ENCODE peak calls at places on chromosomes 2 and 18, in ten cellular contexts. Q is uterus, U is IMR-90, P is heart right ventricle, D is sigmoid colon, C is right cardiac atrium, T is astrocyte, X is left ventricle myocardium inferior, S is endodermal cell, V is body of pancreas. J is an unnamed sample. For H3K9me3 and H3K27me3, the result is how much of the 10 kb centered on the place peaks cover.

GRCh38 chr18:49723648-49724180 is 89.6 kb downstream of the ACAA2 start:
- DNase-seq in X (no peak), P (no peak), Q (no peak), D (no peak), V (no peak), U (peak), T (peak), C (no peak), S (peak), J (no peak)

GRCh38 chr2:157439792-157440186 is 4.1 kb downstream of the CYTIP start:
- DNase-seq in D (no peak), P (no peak), C (no peak), V (no peak), T (no peak), U (no peak), S (no peak), Q (no peak), X (no peak), J (no peak)

GRCh38 chr2:86350751-86351150 is 13.3 kb upstream of the REEP1 start:
- DNase-seq in V (no peak), U (no peak), D (no peak), C (no peak), P (no peak), X (no peak), Q (no peak), T (no peak), S (no peak), J (no peak)

GRCh38 chr2:127901339-127902072 is 15.8 kb upstream of the AMMECR1L start:
- DNase-seq in X (peak), C (peak), P (peak), Q (no peak), D (peak), U (peak), S (no peak), V (peak), T (no peak), J (peak)

GRCh38 chr18:40868110-40868858 is 1086.8 kb upstream of the PIK3C3 start:
- DNase-seq in S (no peak), T (peak), P (no peak), D (no peak), U (peak), Q (no peak), V (no peak), C (no peak), X (no peak), J (no peak)

GRCh38 chr2:135863231-135863630 is 13.0 kb downstream of the MCM6 start:
- DNase-seq in C (no peak), Q (no peak), T (no peak), S (no peak), U (no peak), P (no peak), V (no peak), D (no peak), X (no peak), J (no peak)

GRCh38 chr2:7672027-7672684 is 754.9 kb downstream of the RNF144A start:
- DNase-seq in S (peak), V (peak), C (peak), P (no peak), D (no peak), Q (no peak), T (no peak), X (peak), U (peak), J (no peak)

GRCh38 chr2:175030380-175031271 is 25.4 kb upstream of the CHN1 start:
- DNase-seq in P (no peak), C (no peak), S (peak), D (no peak), U (peak), X (no peak), T (peak), Q (peak), V (peak), J (no peak)

GRCh38 chr2:65402780-65403528 is 29.4 kb downstream of the SPRED2 start:
- DNase-seq in V (no peak), Q (no peak), P (no peak), S (no peak), U (no peak), X (no peak), D (no peak), T (no peak), C (no peak), J (no peak)

GRCh38 chr2:148130571-148130970 is 109.7 kb downstream of the MBD5 start:
- DNase-seq in D (no peak), P (no peak), Q (no peak), V (no peak), X (no peak), S (no peak), T (peak), U (peak), C (no peak), J (no peak)

GRCh38 chr18:36211612-36212065 is 24.3 kb downstream of the MOCOS start:
- DNase-seq in P (no peak), Q (no peak), C (no peak), S (no peak), D (no peak), X (no peak), V (no peak), U (peak), T (no peak), J (no peak)

GRCh38 chr2:29033172-29033571 is 41.2 kb downstream of the PCARE start:
- DNase-seq in V (no peak), U (peak), Q (no peak), T (peak), C (no peak), S (peak), X (no peak), D (no peak), P (no peak), J (no peak)

GRCh38 chr2:50513724-50514123 is 518.2 kb downstream of the NRXN1 start:
- DNase-seq in D (no peak), V (no peak), X (no peak), T (no peak), S (no peak), P (no peak), C (no peak), Q (no peak), U (no peak), J (no peak)

GRCh38 chr2:132460781-132461180 is 44.2 kb downstream of the GPR39 start:
- DNase-seq in Q (no peak), U (no peak), T (peak), X (no peak), D (no peak), V (no peak), C (no peak), S (no peak), P (no peak), J (no peak)

GRCh38 chr2:132466428-132467028 is 49.9 kb downstream of the GPR39 start:
- DNase-seq in Q (no peak), C (no peak), V (no peak), D (no peak), X (no peak), T (no peak), P (no peak), U (no peak), S (no peak), J (no peak)

GRCh38 chr2:132465917-132466316 is 49.3 kb downstream of the GPR39 start:
- DNase-seq in X (no peak), P (no peak), Q (no peak), S (no peak), D (no peak), T (peak), V (no peak), C (no peak), U (peak), J (no peak)

GRCh38 chr2:132463719-132464118 is 47.1 kb downstream of the GPR39 start:
- DNase-seq in X (no peak), V (no peak), P (no peak), D (no peak), C (no peak), Q (no peak), S (no peak), U (no peak), T (no peak), J (no peak)

DNA sequence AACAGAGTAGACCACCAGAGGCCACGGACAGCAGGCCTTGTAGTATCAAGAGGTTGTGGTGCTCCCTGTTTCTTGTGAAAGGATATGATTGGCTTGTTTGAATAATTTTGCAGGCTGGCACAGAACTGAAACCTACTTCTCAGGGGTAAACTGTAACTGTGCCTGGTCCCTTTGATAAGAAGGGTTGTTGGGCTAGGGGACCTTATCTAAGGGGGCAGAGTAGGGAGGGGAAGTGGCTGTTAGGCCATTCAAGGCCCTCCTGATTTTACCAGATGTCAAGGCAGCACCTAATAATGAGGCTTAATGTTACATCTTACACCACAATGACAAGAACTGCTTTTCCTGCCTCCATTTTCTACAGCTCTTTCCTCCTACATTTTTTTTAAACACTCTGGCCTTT is 45.6 kb downstream of the GPR39 start:
- DNase-seq in P (no peak), D (no peak), V (no peak), C (no peak), U (no peak), Q (no peak), X (no peak), S (no peak), T (no peak), J (no peak)
- H3K9me3 ChIP-seq in P (under half), D (under half), V (under half), C (under half), U (under half), Q (under half), X (under half), S (under half), T (under half), J (under half)

GRCh38 chr2:235674116-235674515 is 180.3 kb downstream of the AGAP1 start:
- DNase-seq in V (no peak), S (no peak), C (no peak), P (no peak), X (no peak), T (no peak), D (peak), Q (no peak), U (no peak), J (no peak)

GRCh38 chr2:235674812-235675211 is 181.0 kb downstream of the AGAP1 start:
- DNase-seq in V (no peak), Q (no peak), D (no peak), T (no peak), S (no peak), X (no peak), U (no peak), C (no peak), P (no peak), J (no peak)

GRCh38 chr2:235670974-235671787 is 177.3 kb downstream of the AGAP1 start:
- DNase-seq in V (no peak), S (peak), U (no peak), P (no peak), T (no peak), C (peak), D (peak), Q (no peak), X (no peak), J (no peak)

GRCh38 chr2:235669983-235670962 is 176.4 kb downstream of the AGAP1 start:
- DNase-seq in V (peak), D (peak), S (peak), X (peak), U (peak), Q (peak), T (peak), P (peak), C (peak), J (peak)

GRCh38 chr2:235672720-235673119 is 178.9 kb downstream of the AGAP1 start:
- DNase-seq in D (no peak), Q (no peak), T (peak), U (no peak), P (no peak), S (no peak), C (no peak), V (no peak), X (no peak), J (no peak)
- H3K27me3 ChIP-seq in D (under half), Q (under half), T (under half), U (under half), P (under half), S (under half), C (under half), V (under half), X (under half), J (under half)

GRCh38 chr2:215363039-215363438 is 51.2 kb downstream of the ATIC start:
- DNase-seq in S (no peak), T (no peak), V (no peak), U (peak), P (no peak), X (no peak), Q (no peak), D (no peak), C (no peak), J (no peak)

GRCh38 chr2:215363461-215364156 is 51.8 kb downstream of the ATIC start:
- DNase-seq in U (peak), S (no peak), Q (no peak), X (no peak), C (no peak), T (no peak), V (no peak), D (no peak), P (no peak), J (no peak)

GRCh38 chr2:215361211-215361875 is 49.5 kb downstream of the ATIC start:
- DNase-seq in S (no peak), D (no peak), P (no peak), U (peak), T (no peak), C (no peak), Q (no peak), X (no peak), V (no peak), J (no peak)

GRCh38 chr2:215361876-215362561 is 50.2 kb downstream of the ATIC start:
- DNase-seq in X (no peak), P (no peak), V (no peak), C (no peak), D (no peak), T (no peak), U (peak), S (no peak), Q (no peak), J (no peak)

GRCh38 chr2:215362562-215362904 is 50.7 kb downstream of the ATIC start:
- DNase-seq in X (no peak), C (peak), V (no peak), T (no peak), U (peak), D (no peak), P (no peak), S (no peak), Q (no peak), J (no peak)
- H3K9me3 ChIP-seq in X (under half), C (under half), V (under half), T (under half), U (under half), D (under half), P (under half), S (under half), Q (under half), J (under half)

DNA sequence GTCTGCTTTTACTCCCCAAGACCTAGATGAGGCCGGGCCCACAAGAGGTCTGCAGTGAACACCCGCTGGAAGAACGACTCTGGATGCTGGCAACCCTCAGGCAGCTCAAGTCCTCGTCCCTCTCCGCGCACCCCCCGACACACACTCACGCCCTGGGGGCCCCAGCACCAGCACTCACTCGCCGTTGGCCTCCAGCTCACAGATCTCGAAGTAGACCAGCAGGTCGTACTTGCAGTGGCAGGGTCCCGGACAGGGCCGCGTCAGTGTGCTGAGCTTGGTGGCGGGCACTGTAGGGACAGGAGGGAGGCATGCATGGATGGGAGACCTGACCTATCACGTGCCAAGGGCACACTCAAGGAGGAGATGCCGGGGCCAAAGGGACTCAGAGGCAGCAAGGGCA is 49.4 kb downstream of the AQP12A start:
- DNase-seq in S (no peak), U (no peak), P (no peak), X (no peak), Q (no peak), T (no peak), D (no peak), V (no peak), C (no peak), J (no peak)
- H3K27me3 ChIP-seq in S (under half), U (half or more), P (under half), X (under half), Q (under half), T (under half), D (under half), V (under half), C (under half), J (under half)

GRCh38 chr2:19434413-19434812 is 76.0 kb upstream of the OSR1 start:
- DNase-seq in V (no peak), X (no peak), P (no peak), Q (no peak), S (no peak), T (no peak), U (no peak), D (no peak), C (no peak), J (no peak)

GRCh38 chr2:19439081-19439480 is 80.7 kb upstream of the OSR1 start:
- DNase-seq in S (no peak), U (no peak), Q (no peak), T (no peak), C (no peak), V (no peak), X (no peak), D (no peak), P (no peak), J (no peak)

GRCh38 chr2:19435815-19436214 is 77.4 kb upstream of the OSR1 start:
- DNase-seq in S (no peak), D (no peak), V (no peak), Q (no peak), T (no peak), X (no peak), C (no peak), U (no peak), P (no peak), J (no peak)
- H3K9me3 ChIP-seq in S (under half), D (under half), V (under half), Q (under half), T (under half), X (under half), C (under half), U (under half), P (under half), J (under half)

GRCh38 chr2:134728163-134728562 is 9.4 kb upstream of the TMEM163 start:
- DNase-seq in S (no peak), C (no peak), Q (no peak), T (no peak), P (no peak), D (no peak), V (no peak), U (no peak), X (no peak), J (no peak)
- H3K27me3 ChIP-seq in S (under half), C (under half), Q (under half), T (under half), P (under half), D (under half), V (under half), U (under half), X (under half), J (under half)

GRCh38 chr18:33906046-33906445 is 318.7 kb downstream of the NOL4 start:
- DNase-seq in C (no peak), T (peak), X (no peak), D (no peak), S (no peak), V (no peak), U (no peak), Q (no peak), P (no peak), J (no peak)

GRCh38 chr18:33898427-33898826 is 320.4 kb downstream of the ASXL3 start:
- DNase-seq in U (no peak), C (no peak), V (no peak), S (no peak), T (no peak), Q (no peak), P (no peak), D (no peak), X (no peak), J (no peak)

GRCh38 chr18:33900638-33901037 is 322.6 kb downstream of the ASXL3 start:
- DNase-seq in C (no peak), S (no peak), X (no peak), T (no peak), D (no peak), Q (no peak), U (no peak), V (no peak), P (no peak), J (no peak)

GRCh38 chr18:33901894-33902512 is 322.7 kb downstream of the NOL4 start:
- DNase-seq in Q (no peak), U (no peak), C (no peak), P (no peak), S (no peak), X (no peak), D (no peak), T (no peak), V (no peak), J (no peak)
- H3K9me3 ChIP-seq in Q (under half), U (under half), C (under half), P (under half), S (half or more), X (under half), D (under half), T (under half), V (under half), J (under half)

DNA sequence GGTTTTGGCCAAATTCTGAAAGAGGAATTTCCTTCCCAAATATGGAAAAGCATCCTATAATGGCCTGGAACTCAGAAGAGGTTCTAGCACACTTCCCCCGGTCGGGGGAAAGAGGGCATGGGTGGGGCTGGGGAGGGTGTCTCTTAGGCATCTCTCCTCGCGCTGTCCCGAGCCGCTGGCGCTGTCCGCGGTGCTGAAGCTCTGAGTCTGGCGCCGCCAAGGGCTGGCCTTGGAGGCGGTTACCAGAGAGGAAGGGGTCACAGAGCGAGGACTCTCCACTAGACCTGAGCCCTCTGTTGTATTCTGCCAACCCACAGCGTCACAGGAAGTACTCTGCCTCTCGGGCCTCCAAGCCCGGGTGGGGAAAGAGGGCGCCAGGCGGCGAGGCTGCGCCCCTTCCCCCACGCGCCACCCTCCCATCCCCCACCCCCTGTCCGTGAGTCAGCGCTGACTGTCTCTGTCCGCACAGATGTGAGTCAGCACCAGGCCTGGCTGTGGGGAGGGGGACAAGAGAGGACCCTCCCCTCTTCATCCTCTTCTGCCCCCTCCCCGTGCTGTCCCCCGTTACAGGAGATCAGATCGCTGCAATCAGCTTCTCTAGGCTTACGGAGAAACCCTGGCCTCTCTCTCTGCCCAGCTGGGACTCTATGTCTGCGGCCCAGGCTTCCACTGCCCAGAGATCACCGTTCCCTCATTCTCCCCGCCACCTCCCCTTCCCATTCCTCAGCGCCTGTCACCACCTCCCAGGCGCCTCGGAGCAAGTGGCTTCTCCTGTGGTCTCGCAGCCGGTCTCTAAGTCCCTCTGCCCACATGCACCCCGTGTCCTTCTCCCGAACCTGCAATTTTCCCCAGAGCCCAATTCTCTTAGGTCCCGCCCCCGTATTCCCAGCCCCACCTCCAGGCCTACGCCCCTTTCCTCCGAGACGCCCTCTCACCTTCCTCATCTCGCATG is 783 bp downstream of the PTPRN start:
- DNase-seq in D (no peak), C (peak), P (peak), Q (no peak), U (peak), S (peak), T (peak), X (peak), V (peak), J (no peak)
- H3K27me3 ChIP-seq in D (under half), C (under half), P (half or more), Q (under half), U (under half), S (half or more), T (under half), X (half or more), V (under half), J (under half)